ENCODE peak calls at places on chromosome 20, in six cellular contexts. One of them, this sample, is unnamed.

GRCh38 chr20:9508696-9509178 is 5.7 kb upstream of the LAMP5 start:
- DNase-seq in stimulated activated CD8-positive, alpha-beta memory T cell treated with anti-CD3 and anti-CD28 coated beads, Interleukin-15, amount 100 ng/mL, for 48 hours: no peak
- DNase-seq in NAMALWA: no peak
- DNase-seq in COR-L47: no peak
- DNase-seq in NCI-H146: no peak
- DNase-seq in hepatocyte: no peak
- DNase-seq in this sample: no peak

GRCh38 chr20:63071541-63072181 is 64.9 kb upstream of the BHLHE23 start:
- DNase-seq in stimulated activated CD8-positive, alpha-beta memory T cell treated with anti-CD3 and anti-CD28 coated beads, Interleukin-15, amount 100 ng/mL, for 48 hours: no peak
- DNase-seq in NAMALWA: no peak
- DNase-seq in COR-L47: no peak
- DNase-seq in NCI-H146: peak
- DNase-seq in hepatocyte: no peak
- DNase-seq in this sample: peak

GRCh38 chr20:57999465-58000111 is 228.9 kb downstream of the ANKRD60 start:
- DNase-seq in stimulated activated CD8-positive, alpha-beta memory T cell treated with anti-CD3 and anti-CD28 coated beads, Interleukin-15, amount 100 ng/mL, for 48 hours: no peak
- DNase-seq in NAMALWA: no peak
- DNase-seq in COR-L47: peak
- DNase-seq in NCI-H146: peak
- DNase-seq in hepatocyte: no peak
- DNase-seq in this sample: no peak

GRCh38 chr20:20366896-20367680 is 816 bp upstream of the INSM1 start:
- DNase-seq in stimulated activated CD8-positive, alpha-beta memory T cell treated with anti-CD3 and anti-CD28 coated beads, Interleukin-15, amount 100 ng/mL, for 48 hours: no peak
- DNase-seq in NAMALWA: no peak
- DNase-seq in COR-L47: peak
- DNase-seq in NCI-H146: no peak
- DNase-seq in hepatocyte: no peak
- DNase-seq in this sample: no peak

GRCh38 chr20:5509803-5510202 is 193.0 kb upstream of the PROKR2 start:
- DNase-seq in stimulated activated CD8-positive, alpha-beta memory T cell treated with anti-CD3 and anti-CD28 coated beads, Interleukin-15, amount 100 ng/mL, for 48 hours: no peak
- DNase-seq in NAMALWA: no peak
- DNase-seq in COR-L47: no peak
- DNase-seq in NCI-H146: no peak
- DNase-seq in hepatocyte: no peak
- DNase-seq in this sample: no peak

GRCh38 chr20:44052166-44052565 is 134.8 kb downstream of the JPH2 start:
- DNase-seq in stimulated activated CD8-positive, alpha-beta memory T cell treated with anti-CD3 and anti-CD28 coated beads, Interleukin-15, amount 100 ng/mL, for 48 hours: no peak
- DNase-seq in NAMALWA: no peak
- DNase-seq in COR-L47: no peak
- DNase-seq in NCI-H146: no peak
- DNase-seq in hepatocyte: no peak
- DNase-seq in this sample: no peak

GRCh38 chr20:57329608-57330221 is at the start of gene SPO11:
- DNase-seq in stimulated activated CD8-positive, alpha-beta memory T cell treated with anti-CD3 and anti-CD28 coated beads, Interleukin-15, amount 100 ng/mL, for 48 hours: no peak
- DNase-seq in NAMALWA: no peak
- DNase-seq in COR-L47: no peak
- DNase-seq in NCI-H146: no peak
- DNase-seq in hepatocyte: peak
- DNase-seq in this sample: no peak

GRCh38 chr20:41509801-41510200 is 108.4 kb downstream of the CHD6 start:
- DNase-seq in stimulated activated CD8-positive, alpha-beta memory T cell treated with anti-CD3 and anti-CD28 coated beads, Interleukin-15, amount 100 ng/mL, for 48 hours: no peak
- DNase-seq in NAMALWA: no peak
- DNase-seq in COR-L47: no peak
- DNase-seq in NCI-H146: no peak
- DNase-seq in hepatocyte: peak
- DNase-seq in this sample: no peak

GRCh38 chr20:6886065-6886729 is 118.7 kb downstream of the BMP2 start:
- DNase-seq in stimulated activated CD8-positive, alpha-beta memory T cell treated with anti-CD3 and anti-CD28 coated beads, Interleukin-15, amount 100 ng/mL, for 48 hours: no peak
- DNase-seq in NAMALWA: no peak
- DNase-seq in COR-L47: peak
- DNase-seq in NCI-H146: peak
- DNase-seq in hepatocyte: no peak
- DNase-seq in this sample: no peak

GRCh38 chr20:53656653-53657288 is 63.1 kb upstream of the ZNF217 start:
- DNase-seq in stimulated activated CD8-positive, alpha-beta memory T cell treated with anti-CD3 and anti-CD28 coated beads, Interleukin-15, amount 100 ng/mL, for 48 hours: no peak
- DNase-seq in NAMALWA: no peak
- DNase-seq in COR-L47: no peak
- DNase-seq in NCI-H146: no peak
- DNase-seq in hepatocyte: no peak
- DNase-seq in this sample: no peak

GRCh38 chr20:36728986-36729385 is 16.9 kb downstream of the NDRG3 start:
- DNase-seq in stimulated activated CD8-positive, alpha-beta memory T cell treated with anti-CD3 and anti-CD28 coated beads, Interleukin-15, amount 100 ng/mL, for 48 hours: no peak
- DNase-seq in NAMALWA: peak
- DNase-seq in COR-L47: no peak
- DNase-seq in NCI-H146: no peak
- DNase-seq in hepatocyte: peak
- DNase-seq in this sample: peak

GRCh38 chr20:45329497-45330319 is 18.5 kb downstream of the SDC4 start:
- DNase-seq in stimulated activated CD8-positive, alpha-beta memory T cell treated with anti-CD3 and anti-CD28 coated beads, Interleukin-15, amount 100 ng/mL, for 48 hours: no peak
- DNase-seq in NAMALWA: no peak
- DNase-seq in COR-L47: no peak
- DNase-seq in NCI-H146: no peak
- DNase-seq in hepatocyte: no peak
- DNase-seq in this sample: no peak

GRCh38 chr20:23125625-23126191 is 39.6 kb upstream of the CD93 start:
- DNase-seq in stimulated activated CD8-positive, alpha-beta memory T cell treated with anti-CD3 and anti-CD28 coated beads, Interleukin-15, amount 100 ng/mL, for 48 hours: no peak
- DNase-seq in NAMALWA: peak
- DNase-seq in COR-L47: no peak
- DNase-seq in NCI-H146: peak
- DNase-seq in hepatocyte: peak
- DNase-seq in this sample: no peak

GRCh38 chr20:46999821-47000465 is 105.3 kb downstream of the EYA2 start:
- DNase-seq in stimulated activated CD8-positive, alpha-beta memory T cell treated with anti-CD3 and anti-CD28 coated beads, Interleukin-15, amount 100 ng/mL, for 48 hours: no peak
- DNase-seq in NAMALWA: peak
- DNase-seq in COR-L47: no peak
- DNase-seq in NCI-H146: no peak
- DNase-seq in hepatocyte: no peak
- DNase-seq in this sample: no peak

GRCh38 chr20:25397081-25397480 is 6.4 kb upstream of the ABHD12 start:
- DNase-seq in stimulated activated CD8-positive, alpha-beta memory T cell treated with anti-CD3 and anti-CD28 coated beads, Interleukin-15, amount 100 ng/mL, for 48 hours: no peak
- DNase-seq in NAMALWA: no peak
- DNase-seq in COR-L47: no peak
- DNase-seq in NCI-H146: no peak
- DNase-seq in hepatocyte: no peak
- DNase-seq in this sample: no peak

GRCh38 chr20:41398408-41398807 is 31.8 kb upstream of the EMILIN3 start:
- DNase-seq in stimulated activated CD8-positive, alpha-beta memory T cell treated with anti-CD3 and anti-CD28 coated beads, Interleukin-15, amount 100 ng/mL, for 48 hours: no peak
- DNase-seq in NAMALWA: no peak
- DNase-seq in COR-L47: no peak
- DNase-seq in NCI-H146: no peak
- DNase-seq in hepatocyte: peak
- DNase-seq in this sample: no peak

GRCh38 chr20:50587291-50587961 is 77.2 kb downstream of the PTPN1 start:
- DNase-seq in stimulated activated CD8-positive, alpha-beta memory T cell treated with anti-CD3 and anti-CD28 coated beads, Interleukin-15, amount 100 ng/mL, for 48 hours: no peak
- DNase-seq in NAMALWA: no peak
- DNase-seq in COR-L47: peak
- DNase-seq in NCI-H146: no peak
- DNase-seq in hepatocyte: no peak
- DNase-seq in this sample: peak

GRCh38 chr20:25283221-25283951 is 35.5 kb downstream of the PYGB start:
- DNase-seq in stimulated activated CD8-positive, alpha-beta memory T cell treated with anti-CD3 and anti-CD28 coated beads, Interleukin-15, amount 100 ng/mL, for 48 hours: no peak
- DNase-seq in NAMALWA: no peak
- DNase-seq in COR-L47: no peak
- DNase-seq in NCI-H146: no peak
- DNase-seq in hepatocyte: no peak
- DNase-seq in this sample: no peak

GRCh38 chr20:8454137-8454712 is 322.2 kb downstream of the PLCB1 start:
- DNase-seq in stimulated activated CD8-positive, alpha-beta memory T cell treated with anti-CD3 and anti-CD28 coated beads, Interleukin-15, amount 100 ng/mL, for 48 hours: peak
- DNase-seq in NAMALWA: peak
- DNase-seq in COR-L47: peak
- DNase-seq in NCI-H146: peak
- DNase-seq in hepatocyte: peak
- DNase-seq in this sample: peak

GRCh38 chr20:63344151-63344470 is 17.0 kb downstream of the CHRNA4 start:
- DNase-seq in stimulated activated CD8-positive, alpha-beta memory T cell treated with anti-CD3 and anti-CD28 coated beads, Interleukin-15, amount 100 ng/mL, for 48 hours: no peak
- DNase-seq in NAMALWA: no peak
- DNase-seq in COR-L47: no peak
- DNase-seq in NCI-H146: no peak
- DNase-seq in hepatocyte: no peak
- DNase-seq in this sample: no peak

GRCh38 chr20:56758706-56759105 is 129.6 kb downstream of the TFAP2C start:
- DNase-seq in stimulated activated CD8-positive, alpha-beta memory T cell treated with anti-CD3 and anti-CD28 coated beads, Interleukin-15, amount 100 ng/mL, for 48 hours: no peak
- DNase-seq in NAMALWA: no peak
- DNase-seq in COR-L47: no peak
- DNase-seq in NCI-H146: no peak
- DNase-seq in hepatocyte: no peak
- DNase-seq in this sample: no peak

GRCh38 chr20:57509665-57510237 is 15.2 kb downstream of the CTCFL start:
- DNase-seq in stimulated activated CD8-positive, alpha-beta memory T cell treated with anti-CD3 and anti-CD28 coated beads, Interleukin-15, amount 100 ng/mL, for 48 hours: no peak
- DNase-seq in NAMALWA: no peak
- DNase-seq in COR-L47: no peak
- DNase-seq in NCI-H146: peak
- DNase-seq in hepatocyte: no peak
- DNase-seq in this sample: peak

GRCh38 chr20:63192721-63193120 is 23.2 kb downstream of the YTHDF1 start:
- DNase-seq in stimulated activated CD8-positive, alpha-beta memory T cell treated with anti-CD3 and anti-CD28 coated beads, Interleukin-15, amount 100 ng/mL, for 48 hours: no peak
- DNase-seq in NAMALWA: no peak
- DNase-seq in COR-L47: no peak
- DNase-seq in NCI-H146: no peak
- DNase-seq in hepatocyte: no peak
- DNase-seq in this sample: no peak

GRCh38 chr20:49185071-49185757 is 2.9 kb downstream of the STAU1 start:
- DNase-seq in stimulated activated CD8-positive, alpha-beta memory T cell treated with anti-CD3 and anti-CD28 coated beads, Interleukin-15, amount 100 ng/mL, for 48 hours: no peak
- DNase-seq in NAMALWA: no peak
- DNase-seq in COR-L47: no peak
- DNase-seq in NCI-H146: no peak
- DNase-seq in hepatocyte: no peak
- DNase-seq in this sample: no peak

This sample was measured in RWPE1.